ENCODE peak calls at places on chromosomes 6 and 20, in five cellular contexts. W, M, N, T and Q are unnamed samples.
A peak's percentile ranks its signal among the peaks of the same experiment; 100 is the strongest.

GRCh38 chr20:47727909-47728361 is 57.3 kb downstream of the SULF2 start:
- DNase-seq in M (no peak), T (no peak), W (no peak), N (no peak), Q (no peak)

GRCh38 chr6:93624408-93624807 is 205.0 kb upstream of the EPHA7 start:
- DNase-seq in M (no peak), T (no peak), N (no peak), W (no peak), Q (no peak)

GRCh38 chr6:110560239-110561015 is 84.0 kb upstream of the SLC22A16 start:
- DNase-seq in N (no peak), W (peak; percentile 4), T (no peak), M (no peak), Q (no peak)

GRCh38 chr20:19949195-19949867 is 67.8 kb upstream of the NAA20 start:
- DNase-seq in T (no peak), N (no peak), M (no peak), W (no peak), Q (no peak)

GRCh38 chr20:24588047-24588635 is 118.7 kb downstream of the SYNDIG1 start:
- DNase-seq in M (no peak), W (no peak), N (no peak), T (no peak), Q (no peak)

GRCh38 chr6:134741193-134741521 is 208.7 kb downstream of the ALDH8A1 start:
- DNase-seq in M (no peak), T (no peak), W (no peak), N (no peak), Q (no peak)

GRCh38 chr6:130018830-130019795 is 732 bp downstream of the L3MBTL3 start:
- DNase-seq in T (peak; percentile 34), W (no peak), M (peak; percentile 25), N (no peak), Q (peak; percentile 68)

GRCh38 chr6:34414999-34415858 is 10.6 kb downstream of the RPS10 start:
- DNase-seq in T (peak; percentile 78), N (peak; percentile 69), M (peak; percentile 90), W (peak; percentile 39), Q (no peak)

GRCh38 chr20:1299522-1299921 is 29.4 kb downstream of the SDCBP2 start:
- DNase-seq in M (no peak), N (no peak), W (no peak), T (no peak), Q (no peak)

GRCh38 chr6:163806761-163807499 is 392.4 kb downstream of the QKI start:
- DNase-seq in T (no peak), N (no peak), W (no peak), M (no peak), Q (no peak)

GRCh38 chr6:44312901-44313788 is at the start of gene AARS2:
- DNase-seq in M (peak; percentile 90), W (peak; percentile 75), T (peak; percentile 86), N (peak; percentile 61), Q (peak; percentile 89)

GRCh38 chr6:43621078-43621835 is 7.8 kb downstream of the GTPBP2 start:
- DNase-seq in T (no peak), M (no peak), N (peak; percentile 15), W (no peak), Q (no peak)

GRCh38 chr6:84411060-84411629 is 183.7 kb upstream of the CEP162 start:
- DNase-seq in T (peak; percentile 78), M (no peak), N (no peak), W (no peak), Q (no peak)

GRCh38 chr20:2387180-2387577 is 6.5 kb downstream of the TGM6 start:
- DNase-seq in W (peak; percentile 34), N (no peak), T (peak; percentile 33), M (no peak), Q (no peak)

GRCh38 chr6:146851837-146852236 is 253.1 kb downstream of the ADGB start:
- DNase-seq in N (no peak), M (no peak), T (peak; percentile 93), W (no peak), Q (no peak)

GRCh38 chr20:1121439-1121838 is 3.0 kb downstream of the PSMF1 start:
- DNase-seq in M (no peak), T (no peak), N (no peak), W (no peak), Q (no peak)

GRCh38 chr6:30325150-30325872 is 1.4 kb upstream of the TRIM39 start:
- DNase-seq in W (peak; percentile 30), M (peak; percentile 54), T (peak; percentile 42), N (peak; percentile 47), Q (no peak)

GRCh38 chr6:30881987-30882763 is 2.1 kb upstream of the DDR1 start:
- DNase-seq in M (peak; percentile 25), N (no peak), T (peak; percentile 60), W (no peak), Q (no peak)

GRCh38 chr6:161054876-161055275 is 63.3 kb downstream of the MAP3K4 start:
- DNase-seq in W (no peak), T (no peak), N (no peak), M (no peak), Q (no peak)

GRCh38 chr6:119207327-119207726 is 128.9 kb upstream of the FAM184A start:
- DNase-seq in M (no peak), T (no peak), N (no peak), W (no peak), Q (no peak)

GRCh38 chr6:82298012-82298411 is 50.5 kb upstream of the IBTK start:
- DNase-seq in T (peak; percentile 39), W (no peak), N (no peak), M (no peak), Q (no peak)

GRCh38 chr20:32580970-32581838 is 3.9 kb downstream of the NOL4L start:
- DNase-seq in M (peak; percentile 38), T (no peak), N (no peak), W (no peak), Q (no peak)

GRCh38 chr6:112037783-112038216 is 16.1 kb upstream of the CCN6 start:
- DNase-seq in W (no peak), T (peak; percentile 95), N (peak; percentile 48), M (peak; percentile 43), Q (no peak)

GRCh38 chr20:39049684-39050554 is 87.8 kb downstream of the DHX35 start:
- DNase-seq in M (peak; percentile 77), T (peak; percentile 61), N (no peak), W (peak; percentile 22), Q (peak; percentile 89)

GRCh38 chr6:16832027-16832688 is 70.9 kb upstream of the ATXN1 start:
- DNase-seq in T (no peak), W (no peak), N (no peak), M (no peak), Q (no peak)

GRCh38 chr6:43402819-43403218 is 24.5 kb upstream of the ABCC10 start:
- DNase-seq in N (no peak), M (no peak), W (no peak), T (no peak), Q (no peak)

GRCh38 chr20:14142171-14142570 is 146.9 kb downstream of the MACROD2 start:
- DNase-seq in M (peak; percentile 73), W (no peak), T (peak; percentile 42), N (peak; percentile 48), Q (no peak)

GRCh38 chr6:118869894-118870665 is 23.9 kb upstream of the ASF1A start:
- DNase-seq in N (no peak), W (no peak), T (peak; percentile 48), M (no peak), Q (no peak)

GRCh38 chr6:136612666-136613389 is 62.6 kb upstream of the MAP7 start:
- DNase-seq in T (no peak), N (no peak), M (no peak), W (no peak), Q (no peak)

GRCh38 chr6:60671369-60671768 is 1614.7 kb downstream of the KHDRBS2 start:
- DNase-seq in T (no peak), N (no peak), M (no peak), W (no peak), Q (no peak)

DNA sequence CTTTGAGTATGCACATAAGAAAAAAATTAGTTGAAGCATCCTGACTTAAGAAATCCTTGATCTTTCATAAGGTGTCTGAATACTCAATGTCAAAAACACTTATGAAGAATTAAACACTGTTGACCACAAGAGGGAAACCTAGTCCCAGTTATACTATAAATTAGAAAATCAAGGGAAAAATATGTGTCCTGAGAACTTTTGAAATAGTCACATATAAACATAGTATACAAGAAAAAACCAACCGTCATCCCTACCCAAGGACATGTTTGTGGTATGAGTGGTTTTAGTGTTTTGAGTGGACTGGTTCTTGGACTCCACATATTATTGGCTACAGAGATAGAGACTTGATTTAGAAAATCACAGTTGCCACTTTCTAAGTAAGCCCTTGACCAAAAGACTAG is 7.6 kb upstream of the HLA-DRA start:
- DNase-seq in M (no peak), N (no peak), T (peak; percentile 41), W (peak; percentile 22), Q (no peak)
- TF ChIP-seq CTCF in M (no peak), N (peak; percentile 53), T (peak; percentile 26), W (peak; percentile 23), Q (peak; percentile 66)

DNA sequence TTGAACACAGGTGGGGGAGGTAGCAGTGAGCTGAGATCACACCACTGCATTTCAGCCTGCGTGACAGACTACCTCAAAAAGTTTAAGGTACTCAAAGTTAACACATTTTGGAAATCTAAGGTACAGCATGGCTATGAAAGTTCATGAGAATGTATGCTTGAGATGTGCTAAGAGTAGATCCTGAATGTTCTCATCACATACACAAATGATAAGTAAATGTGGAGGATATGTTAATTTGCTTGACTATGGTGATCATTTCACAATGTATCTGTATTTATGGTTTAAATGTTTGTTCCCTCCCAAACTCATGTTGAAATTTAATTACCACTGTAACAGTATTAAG is 20.1 kb upstream of the SERPINB1 start:
- DNase-seq in M (no peak), N (no peak), W (no peak), T (no peak), Q (no peak)
- H3K4me3 ChIP-seq in M (no peak overlapping the region), N (no peak overlapping the region), W (no peak overlapping the region), T (no peak overlapping the region), Q (no peak overlapping the region)

GRCh38 chr6:151616600-151616999 is 122.8 kb downstream of the CCDC170 start:
- DNase-seq in W (no peak), N (no peak), M (no peak), T (no peak), Q (no peak)
- TF ChIP-seq CTCF in W (no peak), N (no peak), M (no peak), T (no peak), Q (no peak)

DNA sequence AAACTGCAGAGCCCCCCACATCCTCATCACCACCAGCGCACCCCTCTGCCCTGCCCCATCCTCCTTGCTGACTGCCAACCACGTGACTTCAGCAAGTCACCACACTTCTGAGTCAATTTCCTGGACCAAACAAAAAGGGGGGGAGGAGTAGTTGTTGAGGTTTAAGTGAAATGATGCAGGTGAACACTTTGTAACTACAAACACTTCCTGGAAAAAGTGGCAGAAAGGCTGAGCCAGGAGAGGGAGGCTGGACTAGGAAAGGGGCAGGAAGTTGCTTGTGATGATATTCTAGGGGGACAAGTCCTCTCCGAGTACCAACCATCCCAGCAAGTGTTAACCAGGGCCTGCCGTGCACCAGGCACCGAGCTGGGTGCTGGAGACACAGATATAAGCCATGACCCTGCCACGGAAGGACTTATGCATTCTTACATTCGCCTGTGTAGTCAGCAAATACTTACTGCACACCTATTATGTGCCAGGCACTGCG is 67.4 kb downstream of the PREX1 start:
- DNase-seq in N (peak; percentile 22), T (peak; percentile 58), M (peak; percentile 44), W (no peak), Q (peak; percentile 32)
- H3K4me3 ChIP-seq in N (no peak overlapping the region), T (no peak overlapping the region), M (no peak overlapping the region), W (no peak overlapping the region), Q (no peak overlapping the region)

DNA sequence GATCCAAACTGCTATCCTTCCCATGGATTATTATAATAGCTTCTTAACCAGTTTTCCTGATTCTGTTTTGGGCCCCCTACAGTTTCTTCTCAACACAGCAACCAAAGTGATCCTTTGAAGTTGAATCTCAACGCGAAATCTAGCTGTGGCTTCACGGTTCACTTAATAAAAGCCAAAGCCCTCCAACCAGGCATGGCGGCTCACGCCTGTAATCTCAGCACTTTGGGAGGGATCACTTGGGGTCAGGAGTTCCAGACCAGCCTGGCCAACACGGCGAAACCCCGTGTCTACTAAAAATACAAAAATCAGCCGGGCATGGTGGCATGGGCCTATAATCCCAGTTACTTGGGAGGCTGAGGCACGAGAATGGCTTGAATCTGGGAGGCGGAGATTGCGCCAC is 3.3 kb downstream of the RMND1 start:
- DNase-seq in M (no peak), T (no peak), N (no peak), W (no peak), Q (no peak)
- TF ChIP-seq CTCF in M (no peak), T (peak; percentile 0), N (no peak), W (no peak), Q (no peak)